ENCODE peak calls at places on chromosomes 7 and 10, in five cellular contexts. P is Right ventricle myocardium superior, R is endothelial cell, J is WTC11, Y is uterus. Q is an unnamed sample.

GRCh38 chr10:95447733-95448132 is 113.4 kb downstream of the SORBS1 start:
- DNase-seq in J (no peak), P (no peak), Y (no peak), R (no peak), Q (no peak)

GRCh38 chr7:123198668-123199652 is 809 bp downstream of the SLC13A1 start:
- DNase-seq in J (no peak), R (no peak), Y (no peak), P (no peak), Q (no peak)

GRCh38 chr7:71885487-71885886 is 526.7 kb downstream of the CALN1 start:
- DNase-seq in J (no peak), P (no peak), Y (no peak), R (no peak), Q (no peak)

GRCh38 chr7:45358277-45358676 is 200.7 kb downstream of the RAMP3 start:
- DNase-seq in Y (no peak), J (no peak), P (peak; percentile 49), R (no peak), Q (peak; percentile 30)

GRCh38 chr7:127252736-127253288 is at the start of gene GRM8:
- DNase-seq in R (peak; percentile 50), J (peak; percentile 80), Y (peak; percentile 52), P (peak; percentile 58), Q (peak; percentile 27)

GRCh38 chr10:17673517-17674051 is 29.6 kb downstream of the STAM start:
- DNase-seq in P (no peak), R (no peak), J (peak; percentile 29), Y (no peak), Q (no peak)

GRCh38 chr7:35993663-35994622 is 159.1 kb upstream of the EEPD1 start:
- DNase-seq in Y (no peak), J (no peak), R (no peak), P (no peak), Q (no peak)

GRCh38 chr7:137978464-137979237 is 23.2 kb downstream of the CREB3L2 start:
- DNase-seq in Y (peak; percentile 67), R (no peak), J (no peak), P (peak; percentile 72), Q (peak; percentile 52)

GRCh38 chr10:5615263-5615820 is 51.1 kb downstream of the ASB13 start:
- DNase-seq in J (no peak), Y (no peak), R (no peak), P (no peak), Q (no peak)

GRCh38 chr7:37901890-37902524 is 14.6 kb downstream of the SFRP4 start:
- DNase-seq in R (no peak), Y (no peak), P (no peak), J (no peak), Q (no peak)

GRCh38 chr10:112227331-112227961 is 43.9 kb upstream of the GPAM start:
- DNase-seq in J (no peak), P (no peak), R (no peak), Y (no peak), Q (no peak)

GRCh38 chr7:155166673-155167370 is 96.7 kb downstream of the HTR5A start:
- DNase-seq in R (no peak), Y (peak; percentile 72), J (no peak), P (no peak), Q (no peak)

GRCh38 chr10:124690971-124691370 is 53.2 kb downstream of the FAM53B start:
- DNase-seq in R (no peak), J (no peak), P (no peak), Y (no peak), Q (no peak)

GRCh38 chr10:110919349-110919931 is at the start of gene SHOC2:
- DNase-seq in P (peak; percentile 100), J (peak; percentile 99), Y (peak; percentile 98), R (peak; percentile 68), Q (peak; percentile 99)

GRCh38 chr7:7799138-7799537 is 80.7 kb upstream of the RPA3 start:
- DNase-seq in P (no peak), J (no peak), R (no peak), Y (no peak), Q (no peak)

GRCh38 chr7:139623518-139623917 is 100.0 kb downstream of the CLEC2L start:
- DNase-seq in P (no peak), Y (no peak), R (no peak), J (no peak), Q (no peak)

GRCh38 chr10:50216418-50216817 is 34.9 kb downstream of the ASAH2 start:
- DNase-seq in R (no peak), P (no peak), Y (no peak), J (no peak), Q (no peak)

GRCh38 chr10:77247076-77247561 is 390.5 kb downstream of the KCNMA1 start:
- DNase-seq in R (no peak), P (no peak), J (no peak), Y (no peak), Q (no peak)

GRCh38 chr7:39271386-39271785 is 293.7 kb downstream of the POU6F2 start:
- DNase-seq in Y (peak; percentile 17), R (no peak), J (peak; percentile 41), P (peak; percentile 66), Q (peak; percentile 33)

GRCh38 chr7:141709318-141709717 is 1.2 kb downstream of the WEE2 start:
- DNase-seq in Y (no peak), J (no peak), R (no peak), P (no peak), Q (no peak)

GRCh38 chr10:101303087-101303753 is 50.7 kb upstream of the BTRC start:
- DNase-seq in J (no peak), R (no peak), P (no peak), Y (no peak), Q (no peak)

GRCh38 chr7:22319424-22320403 is 37.2 kb downstream of the RAPGEF5 start:
- DNase-seq in P (no peak), R (no peak), J (no peak), Y (no peak), Q (no peak)

GRCh38 chr10:107474650-107475049 is 310.1 kb upstream of the SORCS1 start:
- DNase-seq in J (no peak), P (no peak), Y (no peak), R (no peak), Q (no peak)

GRCh38 chr10:24310104-24310503 is 101.2 kb downstream of the KIAA1217 start:
- DNase-seq in Y (no peak), J (no peak), R (no peak), P (no peak), Q (no peak)

GRCh38 chr7:78760620-78761355 is 692.7 kb downstream of the MAGI2 start:
- DNase-seq in J (no peak), Y (no peak), P (no peak), R (no peak), Q (no peak)

GRCh38 chr7:155533827-155534690 is 12.3 kb downstream of the CNPY1 start:
- DNase-seq in R (peak; percentile 75), Y (no peak), J (peak; percentile 83), P (no peak), Q (no peak)

GRCh38 chr10:129090618-129091366 is 376.2 kb upstream of the MGMT start:
- DNase-seq in R (no peak), Y (no peak), P (no peak), J (no peak), Q (no peak)

GRCh38 chr10:46560381-46560780 is 3.9 kb upstream of the GPRIN2 start:
- DNase-seq in R (peak; percentile 6), P (no peak), J (no peak), Y (no peak), Q (no peak)

GRCh38 chr7:27606270-27607209 is 56.1 kb downstream of the HIBADH start:
- DNase-seq in P (no peak), J (no peak), R (no peak), Y (no peak), Q (no peak)

GRCh38 chr7:141752634-141753033 is 11.3 kb upstream of the TAS2R3 start:
- DNase-seq in P (no peak), R (no peak), J (no peak), Y (no peak), Q (no peak)

GRCh38 chr7:155874010-155874409 is 61.7 kb upstream of the SHH start:
- DNase-seq in R (no peak), P (no peak), Y (no peak), J (no peak), Q (no peak)

GRCh38 chr7:84399661-84400060 is 205.1 kb upstream of the SEMA3A start:
- DNase-seq in P (no peak), J (no peak), R (no peak), Y (no peak), Q (no peak)

GRCh38 chr10:33074443-33074842 is 116.4 kb upstream of the ITGB1 start:
- DNase-seq in P (no peak), R (no peak), J (no peak), Y (no peak), Q (no peak)

GRCh38 chr10:11724938-11725776 is 17.0 kb upstream of the ECHDC3 start:
- DNase-seq in P (no peak), Y (no peak), R (peak; percentile 29), J (no peak), Q (no peak)

GRCh38 chr7:22357311-22358175 is 589 bp upstream of the RAPGEF5 start:
- DNase-seq in Y (no peak), R (peak; percentile 3), P (no peak), J (no peak), Q (no peak)

GRCh38 chr7:100561491-100562194 is 12.1 kb downstream of the SAP25 start:
- DNase-seq in J (no peak), R (no peak), Y (no peak), P (no peak), Q (no peak)

GRCh38 chr7:92158660-92159575 is 20.0 kb downstream of the LRRD1 start:
- DNase-seq in Y (no peak), J (no peak), P (no peak), R (no peak), Q (no peak)

GRCh38 chr10:76436367-76436766 is 1004.9 kb downstream of the LRMDA start:
- DNase-seq in R (no peak), Y (no peak), J (no peak), P (peak; percentile 70), Q (peak; percentile 64)

GRCh38 chr7:43784030-43785001 is 25.8 kb downstream of the BLVRA start:
- DNase-seq in R (no peak), P (no peak), Y (no peak), J (no peak), Q (no peak)

Q was measured in left ventricle myocardium inferior.